ENCODE peak calls at places on chromosomes 6 and 20, in four cellular contexts. A is PC-3, E is AG09309, U is tibial artery. I is an unnamed sample.

GRCh38 chr6:101435028-101435427 is 41.5 kb downstream of the GRIK2 start:
- DNase-seq in E (no peak), A (no peak), U (no peak), I (no peak)

GRCh38 chr6:147508073-147508870 is at the start of gene SAMD5:
- DNase-seq in E (peak), A (peak), U (peak), I (peak)

GRCh38 chr6:26118999-26119398 is 31.8 kb downstream of the HFE start:
- DNase-seq in U (no peak), A (peak), E (no peak), I (peak)

GRCh38 chr6:70282906-70283461 is 19.9 kb downstream of the COL9A1 start:
- DNase-seq in U (no peak), A (no peak), E (no peak), I (no peak)

GRCh38 chr20:15240801-15241200 is 903.4 kb upstream of the FLRT3 start:
- DNase-seq in E (no peak), A (no peak), U (no peak), I (no peak)

GRCh38 chr6:14660767-14661166 is 543.2 kb downstream of the CD83 start:
- DNase-seq in E (no peak), U (no peak), A (no peak), I (no peak)

GRCh38 chr20:945841-946240 is 29.7 kb upstream of the ANGPT4 start:
- DNase-seq in U (peak), A (no peak), E (no peak), I (no peak)

GRCh38 chr20:41769650-41770049 is 151.5 kb upstream of the CHD6 start:
- DNase-seq in E (no peak), A (no peak), U (no peak), I (no peak)

GRCh38 chr20:42380287-42380686 is 762.1 kb upstream of the CHD6 start:
- DNase-seq in A (no peak), E (no peak), U (no peak), I (no peak)

GRCh38 chr6:82015043-82015442 is 232.5 kb downstream of the IBTK start:
- DNase-seq in U (no peak), E (no peak), A (peak), I (peak)

GRCh38 chr20:48064929-48065328 is 279.6 kb upstream of the SULF2 start:
- DNase-seq in U (no peak), E (peak), A (peak), I (peak)

GRCh38 chr6:127404133-127404532 is 55.1 kb downstream of the KIAA0408 start:
- DNase-seq in E (no peak), U (no peak), A (no peak), I (no peak)

GRCh38 chr20:46970937-46971630 is 76.4 kb downstream of the EYA2 start:
- DNase-seq in E (no peak), U (no peak), A (peak), I (peak)

GRCh38 chr6:127547215-127547614 is 28.1 kb upstream of the MTCL3 start:
- DNase-seq in A (peak), E (no peak), U (no peak), I (no peak)

GRCh38 chr6:11307226-11307625 is 74.8 kb upstream of the NEDD9 start:
- DNase-seq in E (no peak), U (no peak), A (no peak), I (peak)

GRCh38 chr20:905396-905961 is 10.7 kb downstream of the ANGPT4 start:
- DNase-seq in A (no peak), U (peak), E (no peak), I (no peak)

GRCh38 chr6:167827062-167827587 is 414 bp downstream of the AFDN start:
- DNase-seq in A (peak), U (no peak), E (no peak), I (no peak)

GRCh38 chr20:9476637-9477036 is 37.8 kb upstream of the LAMP5 start:
- DNase-seq in E (no peak), A (no peak), U (no peak), I (no peak)

GRCh38 chr6:66949191-66949661 is 1242.2 kb upstream of the EYS start:
- DNase-seq in U (no peak), E (no peak), A (no peak), I (no peak)

GRCh38 chr6:21946298-21946783 is 350.5 kb downstream of the PRL start:
- DNase-seq in E (peak), U (no peak), A (peak), I (no peak)

GRCh38 chr20:5863040-5863811 is 87.1 kb downstream of the TRMT6 start:
- DNase-seq in E (peak), A (peak), U (no peak), I (peak)

GRCh38 chr6:170020041-170020583 is 268.7 kb downstream of the ERMARD start:
- DNase-seq in A (no peak), U (no peak), E (no peak), I (no peak)

GRCh38 chr20:36384022-36384619 is 78.0 kb downstream of the DLGAP4 start:
- DNase-seq in E (no peak), U (no peak), A (peak), I (peak)

GRCh38 chr20:38346741-38347140 is 459 bp downstream of the LBP start:
- DNase-seq in E (no peak), U (no peak), A (no peak), I (no peak)

GRCh38 chr20:47727909-47728361 is 57.3 kb downstream of the SULF2 start:
- DNase-seq in U (no peak), A (no peak), E (no peak), I (no peak)

GRCh38 chr6:152034631-152035030 is 227.1 kb downstream of the ESR1 start:
- DNase-seq in E (no peak), U (no peak), A (no peak), I (no peak)

GRCh38 chr6:28657756-28658465 is 132.2 kb downstream of the GPX5 start:
- DNase-seq in A (peak), U (no peak), E (no peak), I (peak)

GRCh38 chr6:6315660-6316059 is 4.8 kb downstream of the F13A1 start:
- DNase-seq in E (no peak), A (peak), U (no peak), I (peak)

GRCh38 chr6:1322725-1323219 is 10.9 kb downstream of the FOXQ1 start:
- DNase-seq in E (no peak), U (no peak), A (peak), I (no peak)

GRCh38 chr6:56096946-56097345 is 150.4 kb downstream of the COL21A1 start:
- DNase-seq in E (no peak), U (no peak), A (no peak), I (peak)

GRCh38 chr6:2558861-2559811 is 191.6 kb downstream of the MYLK4 start:
- DNase-seq in E (no peak), A (no peak), U (no peak), I (no peak)

GRCh38 chr6:168577496-168577895 is 136.5 kb downstream of the SMOC2 start:
- DNase-seq in A (no peak), E (no peak), U (peak), I (no peak)

GRCh38 chr6:20403766-20404640 is 2.3 kb downstream of the E2F3 start:
- DNase-seq in A (peak), E (no peak), U (peak), I (peak)

GRCh38 chr20:18063676-18064075 is 6.0 kb upstream of the OVOL2 start:
- DNase-seq in U (no peak), E (no peak), A (no peak), I (no peak)

GRCh38 chr20:18072532-18072931 is 14.8 kb upstream of the OVOL2 start:
- DNase-seq in A (no peak), E (no peak), U (no peak), I (no peak)

GRCh38 chr20:18066421-18067333 is 9.0 kb upstream of the OVOL2 start:
- DNase-seq in A (peak), E (no peak), U (no peak), I (peak)
- TF ChIP-seq CTCF in A (peak), E (no peak), U (no peak), I (no peak)

GRCh38 chr20:3239026-3239866 is at the start of gene SLC4A11:
- DNase-seq in U (no peak), E (no peak), A (peak), I (peak)

GRCh38 chr20:3238616-3239025 is 369 bp downstream of the SLC4A11 start:
- DNase-seq in U (no peak), A (peak), E (no peak), I (peak)

GRCh38 chr20:3235661-3236324 is 3.2 kb downstream of the SLC4A11 start:
- DNase-seq in E (no peak), U (no peak), A (peak), I (peak)

GRCh38 chr20:3237958-3238615 is 903 bp downstream of the SLC4A11 start:
- DNase-seq in E (no peak), A (no peak), U (no peak), I (no peak)

DNA sequence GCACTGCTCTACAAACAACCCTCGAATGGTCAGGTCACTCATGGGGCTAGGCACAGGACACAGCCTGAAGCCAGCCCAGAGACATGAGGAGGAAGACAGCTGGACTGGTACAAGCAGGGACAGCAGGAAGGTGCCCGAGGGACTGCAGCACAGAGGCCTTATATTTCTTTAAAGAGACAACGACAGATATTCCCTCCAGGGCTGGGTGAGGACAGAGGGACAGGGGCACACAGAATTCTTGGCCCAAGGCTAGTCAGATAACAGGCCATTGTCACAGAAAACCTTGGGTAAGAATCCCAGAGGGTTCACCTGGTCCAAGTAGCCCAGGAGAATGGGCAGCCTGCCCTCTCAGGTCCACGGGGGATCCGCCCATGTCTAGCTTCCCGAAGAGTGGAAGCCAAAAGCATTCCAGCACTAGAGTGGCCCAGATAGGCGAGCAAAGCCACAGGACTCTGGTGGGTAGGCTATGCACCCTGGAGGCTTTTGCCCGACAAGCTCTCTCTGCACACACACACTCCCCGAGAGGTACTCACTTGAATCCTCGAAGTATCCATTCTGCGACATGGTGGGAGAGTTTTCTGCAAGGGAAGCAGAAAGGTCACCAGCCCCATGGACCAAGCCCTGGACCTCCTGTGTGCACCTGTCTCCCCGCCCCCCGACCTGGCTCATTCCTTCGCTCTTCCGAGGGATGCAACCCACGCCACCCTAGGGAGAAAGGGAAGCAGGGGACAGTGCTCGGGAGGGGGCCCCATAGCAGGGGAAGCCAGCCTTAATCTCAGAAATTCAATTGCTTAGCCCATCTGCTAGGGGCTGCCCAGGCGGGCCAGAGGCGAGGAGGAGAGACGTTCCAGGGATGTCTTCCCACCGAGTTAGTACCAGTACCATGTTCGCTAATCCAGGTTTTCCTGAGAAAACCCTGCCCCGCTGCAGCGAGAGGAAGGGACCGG is 1.7 kb downstream of the SLC4A11 start:
- DNase-seq in E (no peak), U (no peak), A (no peak), I (no peak)
- H3K4me3 ChIP-seq in E (no peak), U (no peak), A (peak), I (no peak)

DNA sequence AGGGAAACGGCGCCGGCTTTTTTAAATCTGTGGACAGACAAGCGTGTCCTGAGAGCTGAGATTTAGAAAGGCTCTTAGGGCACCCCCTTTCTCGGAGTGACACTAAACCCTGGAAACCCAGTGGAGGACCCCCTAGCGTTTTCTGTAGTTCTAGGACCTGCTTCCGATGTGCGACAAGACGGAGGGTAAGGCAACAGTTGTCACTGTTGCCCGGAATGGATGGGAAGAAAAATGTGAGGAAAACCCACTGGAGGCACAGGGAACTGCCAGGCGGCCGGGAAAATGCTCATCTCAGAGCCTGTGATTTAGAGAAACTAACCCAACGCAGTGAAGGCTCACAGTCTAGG is 551 bp upstream of the ATP5F1E start:
- DNase-seq in E (no peak), U (no peak), A (peak), I (no peak)
- TF ChIP-seq CTCF in E (no peak), U (peak), A (peak), I (peak)

GRCh38 chr6:35300848-35301247 is 3.2 kb downstream of the DEF6 start:
- DNase-seq in E (no peak), A (no peak), U (peak), I (no peak)

GRCh38 chr6:35296931-35297330 is 687 bp upstream of the DEF6 start:
- DNase-seq in U (peak), A (no peak), E (no peak), I (no peak)

GRCh38 chr6:35298625-35299140 is 1.1 kb downstream of the DEF6 start:
- DNase-seq in E (no peak), A (no peak), U (peak), I (no peak)

GRCh38 chr6:35297541-35298481 is at the start of gene DEF6:
- DNase-seq in E (peak), A (peak), U (peak), I (peak)

GRCh38 chr6:35299674-35300073 is 2.1 kb downstream of the DEF6 start:
- DNase-seq in U (peak), A (no peak), E (no peak), I (no peak)
- H3K4me3 ChIP-seq in U (no peak), A (no peak), E (no peak), I (no peak)

DNA sequence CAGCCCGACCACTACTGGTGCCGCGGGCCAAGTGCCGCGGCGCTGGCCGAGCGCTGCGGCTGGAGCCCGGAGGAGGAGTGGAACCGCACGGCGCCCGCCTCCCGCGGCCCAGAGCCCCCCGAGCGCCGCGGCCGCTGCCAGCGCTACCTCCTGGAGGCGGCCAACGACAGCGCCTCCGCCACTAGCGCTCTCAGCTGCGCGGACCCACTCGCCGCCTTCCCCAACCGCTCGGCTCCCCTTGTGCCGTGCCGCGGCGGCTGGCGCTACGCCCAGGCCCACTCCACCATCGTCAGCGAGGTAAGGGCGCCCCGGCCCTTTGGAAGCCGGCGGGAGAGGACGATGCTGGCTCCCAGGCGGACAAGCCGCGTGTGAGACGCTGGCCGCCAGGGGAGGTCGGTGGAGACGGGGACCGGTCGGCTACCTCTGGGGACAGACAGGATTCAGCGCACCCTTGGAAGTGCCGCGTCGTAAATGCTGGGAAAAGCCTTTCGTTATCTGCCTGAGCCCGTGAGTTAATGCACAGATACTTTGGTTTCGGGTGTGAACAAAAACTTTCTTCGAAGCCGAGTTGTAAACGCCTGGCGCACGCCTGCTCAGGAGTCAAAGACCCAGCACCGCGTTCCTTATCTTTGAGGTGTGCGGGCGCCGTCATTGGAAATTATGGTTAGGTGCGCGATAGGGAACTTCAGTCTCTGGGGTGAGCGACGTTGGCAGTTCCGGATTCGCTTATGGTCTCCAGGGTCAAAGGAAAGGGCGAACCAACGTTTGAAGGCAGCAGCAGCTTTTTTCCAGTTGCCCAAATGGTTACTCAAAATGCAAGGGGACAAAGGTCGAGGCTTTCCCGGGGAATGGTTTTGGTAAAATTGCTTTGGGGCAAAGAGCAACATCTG is 619 bp downstream of the SLC22A3 start:
- DNase-seq in A (peak), E (no peak), U (no peak), I (peak)
- TF ChIP-seq CTCF in A (peak), E (no peak), U (peak), I (peak)